ENCODE peak calls at places on chromosomes 3 and 15, in eight cellular contexts. N, J, P, W, Q, V, G and E are unnamed samples.

GRCh38 chr3:30720586-30721313 is 114.3 kb downstream of the TGFBR2 start:
- DNase-seq in N (no peak), P (no peak), G (no peak), W (no peak), V (peak), J (no peak), Q (no peak), E (peak)

GRCh38 chr3:63168179-63168578 is 109.9 kb upstream of the SYNPR start:
- DNase-seq in G (no peak), W (no peak), V (no peak), Q (no peak), J (no peak), N (no peak), P (no peak), E (no peak)

GRCh38 chr15:85457392-85457968 is 77.1 kb downstream of the AKAP13 start:
- DNase-seq in V (no peak), G (no peak), N (no peak), W (no peak), J (no peak), P (no peak), Q (no peak), E (peak)

GRCh38 chr3:192915306-192915705 is 2.4 kb downstream of the MB21D2 start:
- DNase-seq in V (peak), Q (no peak), N (peak), G (no peak), P (no peak), J (peak), W (no peak), E (peak)

GRCh38 chr15:81398910-81399551 is 25.0 kb upstream of the TMC3 start:
- DNase-seq in V (peak), P (no peak), Q (no peak), J (no peak), N (peak), W (no peak), G (no peak), E (no peak)

GRCh38 chr3:44359146-44359751 is 20.7 kb downstream of the TCAIM start:
- DNase-seq in N (no peak), J (no peak), W (no peak), V (no peak), P (no peak), Q (no peak), G (no peak), E (peak)

GRCh38 chr15:30036304-30036703 is 46.5 kb upstream of the GOLGA8J start:
- DNase-seq in J (no peak), P (no peak), W (no peak), N (no peak), G (no peak), V (no peak), Q (no peak), E (no peak)

GRCh38 chr15:61853195-61853594 is 207.1 kb downstream of the VPS13C start:
- DNase-seq in G (no peak), N (no peak), J (no peak), V (no peak), Q (no peak), P (no peak), W (no peak), E (no peak)

GRCh38 chr15:90214553-90215205 is 13.5 kb downstream of the SEMA4B start:
- DNase-seq in W (no peak), P (no peak), N (no peak), V (no peak), J (no peak), G (no peak), Q (no peak), E (peak)

GRCh38 chr15:89335289-89336041 is 841 bp upstream of the POLG start:
- DNase-seq in N (no peak), Q (peak), J (no peak), P (no peak), G (peak), V (no peak), W (no peak), E (no peak)

GRCh38 chr3:79306939-79307590 is 460.7 kb downstream of the ROBO1 start:
- DNase-seq in V (no peak), G (no peak), Q (no peak), W (no peak), J (no peak), P (no peak), N (no peak), E (no peak)

GRCh38 chr3:123686254-123686653 is 101.4 kb upstream of the HACD2 start:
- DNase-seq in Q (no peak), V (peak), J (no peak), G (no peak), N (no peak), P (no peak), W (no peak), E (no peak)

GRCh38 chr15:81410318-81410753 is 36.3 kb upstream of the TMC3 start:
- DNase-seq in G (peak), N (peak), W (peak), P (peak), V (peak), Q (peak), J (peak), E (peak)

GRCh38 chr3:43695443-43695842 is 4.7 kb downstream of the ABHD5 start:
- DNase-seq in Q (no peak), J (no peak), W (no peak), P (peak), G (no peak), V (peak), N (peak), E (peak)

GRCh38 chr15:93170320-93170719 is 81.3 kb upstream of the RGMA start:
- DNase-seq in P (no peak), Q (no peak), J (no peak), G (no peak), V (no peak), W (no peak), N (no peak), E (no peak)

GRCh38 chr15:95839367-95839782 is 491.1 kb upstream of the NR2F2 start:
- DNase-seq in W (no peak), J (no peak), Q (no peak), N (no peak), G (no peak), V (no peak), P (no peak), E (no peak)

GRCh38 chr15:93341164-93341563 is 252.2 kb upstream of the RGMA start:
- DNase-seq in N (no peak), W (no peak), G (no peak), Q (no peak), J (no peak), V (no peak), P (no peak), E (no peak)

GRCh38 chr3:141275973-141276372 is 44.3 kb downstream of the PXYLP1 start:
- DNase-seq in J (no peak), P (no peak), N (no peak), V (peak), Q (no peak), W (no peak), G (no peak), E (peak)

GRCh38 chr3:123586131-123586530 is 1.3 kb upstream of the HACD2 start:
- DNase-seq in Q (peak), G (peak), W (no peak), J (peak), V (peak), N (no peak), P (peak), E (peak)

GRCh38 chr3:149820183-149820582 is 7.2 kb downstream of the RNF13 start:
- DNase-seq in N (no peak), W (no peak), V (peak), P (no peak), J (no peak), G (no peak), Q (no peak), E (peak)